ENCODE peak calls at places on chromosome 20, in five cellular contexts. S, T, E, Z and R are unnamed samples.

GRCh38 chr20:7744411-7744810 is 195.8 kb downstream of the HAO1 start:
- DNase-seq in E (peak), S (no peak), T (peak), Z (no peak), R (no peak)

GRCh38 chr20:20009784-20010253 is 7.3 kb upstream of the NAA20 start:
- DNase-seq in E (no peak), Z (no peak), T (no peak), S (no peak), R (peak)

GRCh38 chr20:4916991-4917881 is 84.1 kb downstream of the SLC23A2 start:
- DNase-seq in T (peak), S (no peak), Z (no peak), E (no peak), R (peak)

GRCh38 chr20:4227085-4227821 is 211.9 kb upstream of the RNF24 start:
- DNase-seq in S (no peak), T (peak), Z (no peak), E (peak), R (no peak)

GRCh38 chr20:18271160-18271559 is 17.2 kb upstream of the ZNF133 start:
- DNase-seq in T (no peak), E (no peak), Z (no peak), S (no peak), R (no peak)

GRCh38 chr20:58636983-58637421 is 14.1 kb upstream of the STX16 start:
- DNase-seq in E (no peak), Z (no peak), T (no peak), S (no peak), R (no peak)

GRCh38 chr20:58993332-58994248 is 12.5 kb downstream of the NELFCD start:
- DNase-seq in E (no peak), Z (no peak), S (no peak), T (no peak), R (no peak)

GRCh38 chr20:38723069-38723981 is 961 bp upstream of the SLC32A1 start:
- DNase-seq in T (no peak), Z (no peak), S (no peak), E (no peak), R (peak)

GRCh38 chr20:57275813-57276212 is 9.4 kb upstream of the BMP7 start:
- DNase-seq in Z (no peak), T (no peak), S (no peak), E (no peak), R (no peak)

GRCh38 chr20:54345817-54346216 is 129.6 kb upstream of the DOK5 start:
- DNase-seq in E (peak), Z (no peak), T (no peak), S (no peak), R (no peak)

GRCh38 chr20:62282877-62283503 is 19.8 kb upstream of the ADRM1 start:
- DNase-seq in E (no peak), Z (no peak), S (no peak), T (no peak), R (no peak)

GRCh38 chr20:5216663-5217062 is 89.9 kb downstream of the CDS2 start:
- DNase-seq in T (no peak), S (no peak), Z (no peak), E (no peak), R (no peak)

GRCh38 chr20:63024573-63025392 is 18.0 kb upstream of the BHLHE23 start:
- DNase-seq in S (no peak), E (no peak), T (no peak), Z (no peak), R (no peak)

GRCh38 chr20:45589725-45590124 is 10.6 kb upstream of the WFDC8 start:
- DNase-seq in Z (no peak), E (no peak), S (no peak), T (no peak), R (no peak)

GRCh38 chr20:63520594-63520938 is at the start of gene PPDPF:
- DNase-seq in E (peak), S (peak), T (peak), Z (peak), R (peak)

GRCh38 chr20:4267242-4267641 is 251.9 kb upstream of the RNF24 start:
- DNase-seq in T (no peak), E (no peak), S (no peak), Z (no peak), R (no peak)

GRCh38 chr20:50980071-50980681 is 21.6 kb downstream of the MOCS3 start:
- DNase-seq in S (no peak), T (peak), Z (peak), E (peak), R (no peak)

GRCh38 chr20:54347216-54347833 is 128.1 kb upstream of the DOK5 start:
- DNase-seq in S (no peak), Z (no peak), T (no peak), E (peak), R (no peak)

GRCh38 chr20:4193053-4193452 is 177.7 kb upstream of the RNF24 start:
- DNase-seq in E (no peak), Z (no peak), S (no peak), T (no peak), R (no peak)

GRCh38 chr20:43058077-43058476 is 131.6 kb downstream of the PTPRT start:
- DNase-seq in T (no peak), Z (no peak), E (no peak), S (no peak), R (no peak)

GRCh38 chr20:11020712-11021111 is 346.9 kb upstream of the JAG1 start:
- DNase-seq in S (no peak), Z (no peak), E (no peak), T (no peak), R (no peak)

GRCh38 chr20:8021541-8022269 is 2.1 kb upstream of the TMX4 start:
- DNase-seq in T (no peak), Z (no peak), S (no peak), E (no peak), R (no peak)

GRCh38 chr20:61775423-61775822 is 290.3 kb downstream of the TAF4 start:
- DNase-seq in E (no peak), T (no peak), S (no peak), Z (no peak), R (no peak)

GRCh38 chr20:56900252-56900651 is 271.1 kb downstream of the TFAP2C start:
- DNase-seq in S (no peak), E (no peak), T (no peak), Z (no peak), R (no peak)

GRCh38 chr20:675453-676314 is at the start of gene SCRT2:
- DNase-seq in T (peak), Z (peak), E (peak), S (peak), R (peak)

GRCh38 chr20:48456361-48457184 is 371.2 kb downstream of the PREX1 start:
- DNase-seq in T (no peak), E (no peak), S (no peak), Z (no peak), R (no peak)